ENCODE peak calls at places on chromosomes 1 and 21, in seven cellular contexts. M is CD8-positive, alpha-beta memory T cell; C is mammary epithelial cell; W is CD8-positive, alpha-beta T cell; F is naive thymus-derived CD4-positive, alpha-beta T cell; D is kidney epithelial cell; E is GM06990. O is an unnamed sample.

GRCh38 chr1:12532405-12533315 is 85.3 kb downstream of the DHRS3 start:
- DNase-seq in M (no peak), C (no peak), W (no peak), F (no peak), D (no peak), E (no peak), O (no peak)

GRCh38 chr1:107820797-107821196 is 144.2 kb downstream of the VAV3 start:
- DNase-seq in M (no peak), C (peak; percentile 60), W (no peak), F (no peak), D (peak; percentile 31), E (no peak), O (no peak)

GRCh38 chr1:233244183-233244582 is 51.3 kb downstream of the PCNX2 start:
- DNase-seq in M (no peak), C (no peak), W (no peak), F (no peak), D (no peak), E (no peak), O (no peak)

GRCh38 chr1:187956975-187957374 is 1128.2 kb downstream of the PLA2G4A start:
- DNase-seq in M (no peak), C (no peak), W (no peak), F (no peak), D (no peak), E (no peak), O (no peak)

GRCh38 chr1:204416589-204417230 is 5.1 kb upstream of the PPP1R15B start:
- DNase-seq in M (no peak), C (no peak), W (no peak), F (no peak), D (no peak), E (no peak), O (no peak)

GRCh38 chr21:42892931-42893660 is at the start of gene NDUFV3:
- DNase-seq in M (peak; percentile 98), C (peak; percentile 98), W (peak; percentile 100), F (peak; percentile 96), D (peak; percentile 85), E (peak; percentile 99), O (peak; percentile 99)

GRCh38 chr1:14037101-14037807 is 337.3 kb downstream of the PRDM2 start:
- DNase-seq in M (no peak), C (no peak), W (no peak), F (no peak), D (no peak), E (no peak), O (no peak)

GRCh38 chr1:75630004-75630403 is 19.1 kb upstream of the SLC44A5 start:
- DNase-seq in M (no peak), C (no peak), W (no peak), F (no peak), D (no peak), E (no peak), O (peak; percentile 29)

GRCh38 chr1:209675567-209676154 is 449 bp downstream of the G0S2 start:
- DNase-seq in M (no peak), C (no peak), W (no peak), F (no peak), D (no peak), E (peak; percentile 20), O (peak; percentile 77)

GRCh38 chr1:166164995-166165660 is 1.7 kb downstream of the FAM78B start:
- DNase-seq in M (no peak), C (peak; percentile 60), W (no peak), F (no peak), D (no peak), E (peak; percentile 65), O (peak; percentile 87)

GRCh38 chr1:186530104-186530503 is 69.2 kb upstream of the PDC start:
- DNase-seq in M (no peak), C (no peak), W (no peak), F (no peak), D (no peak), E (no peak), O (no peak)

GRCh38 chr21:45482899-45483821 is 59.1 kb downstream of the SLC19A1 start:
- DNase-seq in M (no peak), C (no peak), W (peak; percentile 37), F (peak; percentile 26), D (no peak), E (no peak), O (no peak)

GRCh38 chr1:117860906-117861610 is 68.4 kb downstream of the GDAP2 start:
- DNase-seq in M (no peak), C (no peak), W (no peak), F (no peak), D (no peak), E (no peak), O (no peak)

GRCh38 chr1:145960468-145961108 is 2.8 kb upstream of the LIX1L start:
- DNase-seq in M (peak; percentile 51), C (peak; percentile 20), W (peak; percentile 47), F (peak; percentile 40), D (no peak), E (peak; percentile 59), O (peak; percentile 94)

GRCh38 chr21:46392921-46393320 is 65.8 kb upstream of the DIP2A start:
- DNase-seq in M (no peak), C (no peak), W (no peak), F (no peak), D (no peak), E (no peak), O (peak; percentile 61)

GRCh38 chr1:76759171-76759860 is 108.0 kb upstream of the ST6GALNAC5 start:
- DNase-seq in M (no peak), C (no peak), W (no peak), F (no peak), D (no peak), E (no peak), O (no peak)

GRCh38 chr1:162398999-162399580 is 12.8 kb downstream of the SH2D1B start:
- DNase-seq in M (no peak), C (no peak), W (no peak), F (no peak), D (no peak), E (no peak), O (no peak)

GRCh38 chr1:86988835-86989234 is 74.4 kb downstream of the HS2ST1 start:
- DNase-seq in M (no peak), C (no peak), W (no peak), F (no peak), D (no peak), E (no peak), O (no peak)

GRCh38 chr1:232662910-232663309 is 33.0 kb upstream of the SIPA1L2 start:
- DNase-seq in M (no peak), C (no peak), W (no peak), F (no peak), D (no peak), E (no peak), O (no peak)

GRCh38 chr1:107464827-107465226 is 324.0 kb downstream of the NTNG1 start:
- DNase-seq in M (no peak), C (no peak), W (no peak), F (no peak), D (no peak), E (no peak), O (no peak)

GRCh38 chr1:22884806-22885559 is 87.7 kb downstream of the LACTBL1 start:
- DNase-seq in M (peak; percentile 6), C (no peak), W (no peak), F (no peak), D (no peak), E (peak; percentile 33), O (no peak)

GRCh38 chr1:232591344-232591743 is 38.6 kb downstream of the SIPA1L2 start:
- DNase-seq in M (no peak), C (no peak), W (no peak), F (no peak), D (no peak), E (no peak), O (no peak)

GRCh38 chr1:94806451-94806861 is 13.7 kb upstream of the SLC44A3 start:
- DNase-seq in M (no peak), C (no peak), W (no peak), F (no peak), D (no peak), E (no peak), O (no peak)

GRCh38 chr1:246632584-246633168 is 66.4 kb downstream of the CNST start:
- DNase-seq in M (no peak), C (peak; percentile 19), W (no peak), F (no peak), D (peak; percentile 61), E (no peak), O (no peak)
- H3K4me3 ChIP-seq in M (no peak overlapping the region), C (no peak overlapping the region), W (no peak overlapping the region), F (no peak overlapping the region), D (no peak overlapping the region), E (no peak overlapping the region), O (no peak overlapping the region)

DNA sequence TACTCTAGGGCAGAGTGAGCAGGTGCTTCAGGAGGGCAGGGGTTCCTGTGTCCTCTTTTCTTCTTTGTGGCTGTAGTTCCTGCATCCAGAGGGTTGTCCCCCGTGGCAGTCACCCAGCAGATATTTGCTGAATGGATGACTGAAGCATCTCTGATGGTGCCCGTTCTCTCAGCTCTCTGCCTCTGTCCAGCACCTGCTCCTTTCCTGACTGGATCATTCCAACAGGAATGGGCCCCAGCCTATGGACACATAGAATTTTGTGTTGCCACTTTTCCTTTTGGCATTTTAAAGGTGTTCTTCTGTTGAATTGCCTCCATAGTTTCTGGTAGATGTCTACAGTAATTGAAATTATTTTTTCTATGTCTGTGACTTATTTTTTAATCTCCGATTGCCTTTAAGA is 372.5 kb upstream of the C1orf174 start:
- DNase-seq in M (no peak), C (no peak), W (no peak), F (no peak), D (no peak), E (no peak), O (no peak)
- H3K36me3 ChIP-seq in M (no peaks in the 10 kb centered on the region), C (no peaks in the 10 kb centered on the region), W (no peaks in the 10 kb centered on the region), F (no peaks in the 10 kb centered on the region), D (no peaks in the 10 kb centered on the region), E (no peaks in the 10 kb centered on the region), O (no peaks in the 10 kb centered on the region)

DNA sequence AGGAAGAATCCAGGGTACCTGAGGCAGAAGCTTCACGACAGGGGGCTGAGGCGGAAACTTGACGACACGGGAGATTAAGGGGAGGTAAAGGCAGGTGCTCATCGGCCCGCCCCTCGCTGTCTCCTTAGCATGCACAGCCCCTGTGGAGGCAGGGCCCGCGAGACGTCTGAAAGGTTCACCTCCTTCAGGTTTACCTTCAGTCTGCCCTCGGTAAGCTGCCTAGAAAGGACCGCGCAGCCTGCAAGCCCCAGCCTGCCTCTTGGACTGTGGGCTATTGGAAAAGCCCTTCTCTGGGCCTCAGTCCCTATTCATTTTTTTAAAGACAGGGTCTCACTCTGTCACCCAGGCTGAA is 28.5 kb downstream of the KNCN start:
- DNase-seq in M (no peak), C (no peak), W (no peak), F (no peak), D (no peak), E (no peak), O (peak; percentile 59)
- H3K27me3 ChIP-seq in M (no peaks in the 10 kb centered on the region), C (no peaks in the 10 kb centered on the region), W (no peaks in the 10 kb centered on the region), F (no peaks in the 10 kb centered on the region), D (peaks cover 22% of the 10 kb centered on the region), E (peaks cover 3% of the 10 kb centered on the region), O (peaks cover 49% of the 10 kb centered on the region)

DNA sequence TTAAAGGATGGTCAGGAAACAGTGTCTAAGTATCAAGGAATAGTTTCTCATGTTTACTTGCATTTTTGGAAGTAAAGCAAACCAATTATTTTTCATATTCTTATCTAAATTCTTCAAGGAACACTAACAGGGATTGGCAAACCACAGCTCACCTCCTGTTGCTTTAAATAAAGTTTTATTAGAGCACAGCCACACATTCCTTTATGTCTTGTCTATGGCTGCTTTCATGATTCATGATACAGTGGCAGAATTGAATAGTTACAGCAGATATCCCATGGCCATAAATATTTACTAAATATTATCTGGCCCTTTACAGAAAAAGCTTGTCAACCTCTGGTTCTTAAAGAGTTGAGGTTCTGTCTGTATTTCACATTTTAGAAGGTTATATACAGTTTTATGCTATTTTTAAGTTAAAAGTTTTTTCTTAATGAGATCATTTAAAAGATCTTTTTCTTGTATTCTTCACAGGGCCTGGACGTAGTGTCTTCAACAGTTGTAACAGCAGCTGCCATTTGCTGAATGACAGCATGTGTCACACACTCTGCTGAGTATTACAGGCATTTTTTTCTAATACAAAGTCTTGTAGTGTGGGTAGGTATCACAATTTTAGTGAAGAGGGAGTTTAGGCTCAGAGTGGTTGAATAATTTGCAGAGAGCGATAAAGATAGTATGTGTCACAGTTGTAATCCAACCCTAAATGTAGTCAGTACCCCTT is 2.6 kb downstream of the ZNF691 start:
- DNase-seq in M (no peak), C (peak; percentile 10), W (no peak), F (no peak), D (no peak), E (no peak), O (no peak)
- H3K4me3 ChIP-seq in M (no peak overlapping the region), C (no peak overlapping the region), W (no peak overlapping the region), F (no peak overlapping the region), D (no peak overlapping the region), E (no peak overlapping the region), O (no peak overlapping the region)